ENCODE peak calls at places on chromosomes 11 and 22, in six cellular contexts. O is HT1080; A is spleen; R is omental fat pad; M is NCI-H1436 treated with DMSO at 0.1 percent for 48 hours; G is stimulated activated CD8-positive, alpha-beta memory T cell treated with anti-CD3 and anti-CD28 coated beads, Interleukin-12 subunit alpha, Interleukin-12 subunit beta, amount 100 ng/mL, for 4 hours. C is an unnamed sample.

GRCh38 chr11:94835571-94835970 is 67.4 kb downstream of the AMOTL1 start:
- DNase-seq in O (no peak), G (no peak), M (no peak), A (no peak), R (no peak), C (no peak)

GRCh38 chr22:44360686-44361381 is 48.1 kb upstream of the SHISAL1 start:
- DNase-seq in M (no peak), R (no peak), O (peak; percentile 89), A (peak; percentile 64), G (no peak), C (no peak)

GRCh38 chr11:69022268-69022667 is 9.2 kb upstream of the MRGPRF start:
- DNase-seq in A (no peak), M (no peak), G (no peak), O (no peak), R (no peak), C (no peak)

GRCh38 chr11:9385288-9385902 is 943 bp downstream of the IPO7 start:
- DNase-seq in G (no peak), O (no peak), R (no peak), M (no peak), A (no peak), C (no peak)

GRCh38 chr11:10294289-10294953 is 402 bp upstream of the SBF2 start:
- DNase-seq in G (no peak), R (no peak), M (no peak), A (peak; percentile 85), O (no peak), C (no peak)

GRCh38 chr11:8720868-8721739 is 38.5 kb downstream of the RPL27A start:
- DNase-seq in O (no peak), M (no peak), R (no peak), A (no peak), G (no peak), C (no peak)

GRCh38 chr11:64500176-64501013 is 90.6 kb upstream of the SLC22A12 start:
- DNase-seq in R (no peak), M (no peak), O (peak; percentile 19), G (no peak), A (no peak), C (no peak)

GRCh38 chr22:50670513-50670912 is 2.1 kb upstream of the SHANK3 start:
- DNase-seq in M (no peak), R (no peak), A (no peak), O (no peak), G (no peak), C (no peak)

GRCh38 chr22:24023204-24023789 is 12.2 kb downstream of the CABIN1 start:
- DNase-seq in R (no peak), M (no peak), A (no peak), G (no peak), O (no peak), C (no peak)

GRCh38 chr11:71249301-71249700 is 3.1 kb downstream of the SHANK2 start:
- DNase-seq in A (no peak), M (no peak), O (no peak), R (no peak), G (no peak), C (no peak)

GRCh38 chr11:113338730-113339129 is 24.3 kb downstream of the TTC12 start:
- DNase-seq in A (no peak), R (no peak), G (no peak), O (no peak), M (no peak), C (no peak)

GRCh38 chr22:20741634-20742581 is 32.0 kb upstream of the SERPIND1 start:
- DNase-seq in G (no peak), A (no peak), R (no peak), M (no peak), O (peak; percentile 18), C (no peak)

GRCh38 chr11:67617243-67617953 is 10.7 kb downstream of the NDUFV1 start:
- DNase-seq in A (no peak), M (no peak), O (no peak), R (no peak), G (no peak), C (no peak)

GRCh38 chr11:85829172-85829571 is 18.2 kb upstream of the SYTL2 start:
- DNase-seq in A (no peak), G (no peak), R (no peak), O (no peak), M (no peak), C (no peak)

GRCh38 chr11:10866893-10867331 is 9.1 kb upstream of the ZBED5 start:
- DNase-seq in A (no peak), G (no peak), R (no peak), O (no peak), M (no peak), C (no peak)

GRCh38 chr11:69142894-69143293 is 12.8 kb upstream of the SMIM38 start:
- DNase-seq in G (no peak), M (no peak), A (no peak), R (no peak), O (no peak), C (no peak)

GRCh38 chr11:82867495-82868082 is 32.6 kb downstream of the PRCP start:
- DNase-seq in R (peak; percentile 96), O (peak; percentile 59), G (peak; percentile 16), A (peak; percentile 62), M (peak; percentile 31), C (peak; percentile 55)

GRCh38 chr11:31641477-31642062 is 132.0 kb downstream of the ELP4 start:
- DNase-seq in O (peak; percentile 30), A (no peak), M (no peak), R (no peak), G (no peak), C (no peak)

GRCh38 chr22:36928826-36929535 is 15.6 kb downstream of the CSF2RB start:
- DNase-seq in O (no peak), M (no peak), G (no peak), R (no peak), A (no peak), C (no peak)

GRCh38 chr11:86182976-86183584 is 61.5 kb upstream of the EED start:
- DNase-seq in R (no peak), M (no peak), G (no peak), A (no peak), O (peak; percentile 77), C (no peak)

GRCh38 chr11:1928038-1928890 is 8.8 kb downstream of the TNNT3 start:
- DNase-seq in R (no peak), G (no peak), O (no peak), A (no peak), M (no peak), C (no peak)

GRCh38 chr11:127640822-127641485 is 640.4 kb upstream of the KIRREL3 start:
- DNase-seq in G (no peak), M (no peak), A (no peak), O (peak; percentile 83), R (no peak), C (no peak)

GRCh38 chr11:9170450-9170849 is 79.1 kb upstream of the SCUBE2 start:
- DNase-seq in R (no peak), G (no peak), M (no peak), A (no peak), O (peak; percentile 46), C (no peak)

GRCh38 chr11:60925685-60926267 is 1.5 kb downstream of the TMEM132A start:
- DNase-seq in G (no peak), R (no peak), O (peak; percentile 73), M (no peak), A (peak; percentile 70), C (no peak)

GRCh38 chr11:21511835-21512440 is 680.9 kb upstream of the ANO5 start:
- DNase-seq in A (no peak), M (no peak), G (no peak), R (peak; percentile 30), O (peak; percentile 68), C (no peak)

GRCh38 chr11:104254347-104254746 is 90.4 kb upstream of the PDGFD start:
- DNase-seq in R (no peak), O (peak; percentile 59), G (no peak), A (no peak), M (no peak), C (no peak)

GRCh38 chr11:114233755-114234154 is 62.4 kb upstream of the NNMT start:
- DNase-seq in A (no peak), R (no peak), M (no peak), O (no peak), G (no peak), C (no peak)

GRCh38 chr22:28594784-28595324 is 84.8 kb downstream of the TTC28 start:
- DNase-seq in A (no peak), G (no peak), R (no peak), M (peak; percentile 34), O (peak; percentile 9), C (no peak)

GRCh38 chr22:36860017-36860416 is 789 bp upstream of the NCF4 start:
- DNase-seq in R (no peak), M (no peak), O (no peak), A (no peak), G (no peak), C (no peak)

GRCh38 chr11:118010738-118011461 is 24.7 kb downstream of the IL10RA start:
- DNase-seq in M (no peak), R (no peak), A (peak; percentile 95), G (no peak), O (no peak), C (no peak)

GRCh38 chr22:39743955-39744752 is 149.4 kb downstream of the ENTHD1 start:
- DNase-seq in G (no peak), R (no peak), A (no peak), O (no peak), M (no peak), C (no peak)

GRCh38 chr22:20192972-20193760 is 42.3 kb upstream of the CCDC188 start:
- DNase-seq in G (no peak), O (no peak), R (no peak), A (no peak), M (no peak), C (no peak)

GRCh38 chr11:134543144-134544044 is 131.4 kb upstream of the B3GAT1 start:
- DNase-seq in O (no peak), M (no peak), R (no peak), A (no peak), G (no peak), C (peak; percentile 5)

GRCh38 chr11:130217632-130218031 is 58.0 kb downstream of the ST14 start:
- DNase-seq in A (peak; percentile 57), O (no peak), M (no peak), R (no peak), G (no peak), C (no peak)

GRCh38 chr22:39746600-39747262 is 146.8 kb downstream of the ENTHD1 start:
- DNase-seq in M (no peak), G (no peak), R (no peak), O (no peak), A (peak; percentile 31), C (no peak)